ENCODE peak calls at places on chromosomes 11 and 22, in five cellular contexts. W, R, G, P and H are unnamed samples.

GRCh38 chr11:61341706-61342105 is 8.7 kb downstream of the TKFC start:
- DNase-seq in G (no peak), P (no peak), W (no peak), R (no peak), H (no peak)

GRCh38 chr11:32895471-32895870 is 2.9 kb downstream of the QSER1 start:
- DNase-seq in R (no peak), P (no peak), G (no peak), W (no peak), H (no peak)

GRCh38 chr11:118277312-118277711 is 13.2 kb upstream of the MPZL2 start:
- DNase-seq in G (no peak), W (peak; percentile 77), R (no peak), P (no peak), H (peak; percentile 17)

GRCh38 chr11:12190511-12190910 is 80.1 kb downstream of the MICAL2 start:
- DNase-seq in P (no peak), R (no peak), G (no peak), W (no peak), H (no peak)

GRCh38 chr22:46424496-46424895 is 89.0 kb downstream of the TRMU start:
- DNase-seq in W (no peak), P (no peak), G (no peak), R (no peak), H (no peak)

GRCh38 chr22:24843048-24843447 is 37.0 kb downstream of the SGSM1 start:
- DNase-seq in G (no peak), R (no peak), P (peak; percentile 50), W (no peak), H (peak; percentile 19)

GRCh38 chr11:64288353-64288750 is 2.7 kb downstream of the GPR137 start:
- DNase-seq in R (no peak), P (no peak), G (no peak), W (no peak), H (no peak)

GRCh38 chr11:58923300-58923788 is 15.9 kb upstream of the GLYATL1 start:
- DNase-seq in R (no peak), P (no peak), G (no peak), W (no peak), H (peak; percentile 46)

GRCh38 chr11:44205836-44206235 is 104.1 kb downstream of the ALX4 start:
- DNase-seq in P (no peak), G (no peak), W (no peak), R (no peak), H (no peak)

GRCh38 chr11:94183251-94183885 is 54.7 kb downstream of the PANX1 start:
- DNase-seq in G (no peak), P (no peak), R (no peak), W (no peak), H (no peak)

GRCh38 chr11:111185259-111185658 is 60.3 kb upstream of the POU2AF2 start:
- DNase-seq in R (peak; percentile 23), P (no peak), W (no peak), G (no peak), H (no peak)

GRCh38 chr11:15969281-15969680 is 387.1 kb downstream of the SOX6 start:
- DNase-seq in G (peak; percentile 71), P (no peak), W (peak; percentile 53), R (no peak), H (peak; percentile 78)

GRCh38 chr22:30079952-30080533 is at the start of gene HORMAD2:
- DNase-seq in G (no peak), R (no peak), P (peak; percentile 66), W (no peak), H (no peak)

GRCh38 chr11:107017104-107017432 is 1.2 kb downstream of the GUCY1A2 start:
- DNase-seq in P (peak; percentile 7), G (no peak), R (no peak), W (no peak), H (no peak)

GRCh38 chr11:62497132-62497915 is 49.3 kb downstream of the AHNAK start:
- DNase-seq in W (peak; percentile 76), R (peak; percentile 13), G (no peak), P (no peak), H (peak; percentile 85)

GRCh38 chr22:49929553-49929979 is 11.1 kb downstream of the CRELD2 start:
- DNase-seq in P (peak; percentile 89), G (no peak), R (peak; percentile 24), W (peak; percentile 65), H (peak; percentile 66)

GRCh38 chr22:35312198-35313059 is 12.7 kb downstream of the TOM1 start:
- DNase-seq in R (no peak), P (no peak), W (peak; percentile 35), G (no peak), H (peak; percentile 31)

GRCh38 chr11:117907276-117908110 is 21.7 kb downstream of the TMPRSS13 start:
- DNase-seq in G (peak; percentile 36), W (peak; percentile 98), R (peak; percentile 64), P (peak; percentile 92), H (peak; percentile 93)

GRCh38 chr22:49543876-49544275 is 283.8 kb downstream of the BRD1 start:
- DNase-seq in W (no peak), R (no peak), P (no peak), G (no peak), H (no peak)

GRCh38 chr11:97895572-97895971 is 1125.2 kb upstream of the CNTN5 start:
- DNase-seq in P (no peak), R (no peak), G (no peak), W (no peak), H (no peak)

GRCh38 chr11:2213890-2214526 is 42.4 kb upstream of the TH start:
- DNase-seq in P (no peak), W (no peak), R (no peak), G (no peak), H (no peak)

GRCh38 chr22:31630331-31631329 is 31.4 kb downstream of the PISD start:
- DNase-seq in R (peak; percentile 86), G (peak; percentile 34), W (peak; percentile 71), P (peak; percentile 88), H (peak; percentile 90)

GRCh38 chr11:126929186-126930085 is 71.1 kb downstream of the KIRREL3 start:
- DNase-seq in R (no peak), W (no peak), P (no peak), G (peak; percentile 48), H (peak; percentile 21)

GRCh38 chr22:20497426-20497825 is 1.8 kb upstream of the KLHL22 start:
- DNase-seq in P (no peak), G (no peak), W (no peak), R (no peak), H (no peak)